ENCODE peak calls at places on chromosomes 2 and 18, in nine cellular contexts. O is H1, B is Peyer's patch, N is heart left ventricle, A is body of pancreas, G is uterus, R is adrenal gland, T is HepG2, M is upper lobe of left lung. I is an unnamed sample. For H3K27me3, the result is how much of the 10 kb centered on the place peaks cover.

GRCh38 chr2:205377324-205377723 is 305.0 kb upstream of the NRP2 start:
- DNase-seq in O (no peak), B (no peak), N (no peak), A (no peak), G (no peak), R (no peak), T (no peak), M (no peak), I (no peak)

GRCh38 chr2:112827786-112828185 is 8.8 kb downstream of the IL1B start:
- DNase-seq in O (no peak), B (no peak), N (no peak), A (no peak), G (no peak), R (no peak), T (no peak), M (no peak), I (no peak)

GRCh38 chr2:55010915-55011314 is 39.3 kb downstream of the RTN4 start:
- DNase-seq in O (no peak), B (no peak), N (no peak), A (peak), G (no peak), R (peak), T (peak), M (peak), I (peak)

GRCh38 chr2:48107326-48107925 is 201.1 kb upstream of the FBXO11 start:
- DNase-seq in O (no peak), B (no peak), N (no peak), A (no peak), G (no peak), R (peak), T (peak), M (no peak), I (no peak)

GRCh38 chr18:43271593-43272432 is 5.5 kb downstream of the SYT4 start:
- DNase-seq in O (no peak), B (no peak), N (no peak), A (no peak), G (no peak), R (peak), T (peak), M (no peak), I (no peak)

GRCh38 chr2:218567797-218568189 is 358 bp downstream of the USP37 start:
- DNase-seq in O (no peak), B (no peak), N (no peak), A (no peak), G (no peak), R (no peak), T (no peak), M (no peak), I (no peak)

GRCh38 chr2:190084704-190085103 is 22.2 kb upstream of the MSTN start:
- DNase-seq in O (no peak), B (no peak), N (no peak), A (no peak), G (no peak), R (no peak), T (no peak), M (no peak), I (no peak)

GRCh38 chr18:55778731-55779460 is 190.9 kb upstream of the TCF4 start:
- DNase-seq in O (no peak), B (no peak), N (no peak), A (no peak), G (no peak), R (no peak), T (no peak), M (no peak), I (no peak)

GRCh38 chr18:5600376-5601071 is 56.7 kb upstream of the EPB41L3 start:
- DNase-seq in O (no peak), B (no peak), N (no peak), A (no peak), G (no peak), R (no peak), T (peak), M (no peak), I (no peak)

GRCh38 chr18:23814977-23815614 is 125.8 kb downstream of the LAMA3 start:
- DNase-seq in O (no peak), B (no peak), N (peak), A (no peak), G (no peak), R (peak), T (no peak), M (no peak), I (no peak)

GRCh38 chr2:105815401-105815800 is 70.7 kb downstream of the NCK2 start:
- DNase-seq in O (no peak), B (no peak), N (no peak), A (no peak), G (no peak), R (no peak), T (no peak), M (no peak), I (no peak)

GRCh38 chr2:120343433-120344105 is 2.4 kb upstream of the INHBB start:
- DNase-seq in O (peak), B (peak), N (peak), A (peak), G (peak), R (peak), T (peak), M (peak), I (peak)

GRCh38 chr2:193868833-193869232 is 1674.1 kb upstream of the TMEFF2 start:
- DNase-seq in O (no peak), B (no peak), N (no peak), A (no peak), G (no peak), R (no peak), T (no peak), M (no peak), I (no peak)

GRCh38 chr2:5725794-5726463 is 33.7 kb downstream of the SOX11 start:
- DNase-seq in O (peak), B (no peak), N (no peak), A (no peak), G (no peak), R (no peak), T (no peak), M (no peak), I (no peak)

GRCh38 chr2:30380824-30381223 is 66.2 kb upstream of the LCLAT1 start:
- DNase-seq in O (no peak), B (no peak), N (no peak), A (no peak), G (no peak), R (no peak), T (no peak), M (no peak), I (no peak)

GRCh38 chr2:163667064-163667887 is 68.5 kb downstream of the FIGN start:
- DNase-seq in O (no peak), B (no peak), N (peak), A (no peak), G (no peak), R (peak), T (peak), M (no peak), I (no peak)

GRCh38 chr2:200944467-200945394 is 18.7 kb downstream of the ORC2 start:
- DNase-seq in O (no peak), B (peak), N (no peak), A (no peak), G (no peak), R (peak), T (peak), M (peak), I (no peak)

GRCh38 chr2:80473069-80473468 is 168.5 kb upstream of the LRRTM1 start:
- DNase-seq in O (no peak), B (no peak), N (no peak), A (no peak), G (no peak), R (no peak), T (no peak), M (no peak), I (no peak)

GRCh38 chr2:197312186-197312585 is 1.6 kb upstream of the ANKRD44 start:
- DNase-seq in O (no peak), B (no peak), N (no peak), A (no peak), G (no peak), R (no peak), T (no peak), M (no peak), I (no peak)

GRCh38 chr2:55163258-55163657 is 68.8 kb downstream of the CLHC1 start:
- DNase-seq in O (no peak), B (no peak), N (no peak), A (no peak), G (peak), R (no peak), T (no peak), M (no peak), I (no peak)

GRCh38 chr2:36453652-36454051 is 98.1 kb downstream of the CRIM1 start:
- DNase-seq in O (no peak), B (no peak), N (no peak), A (no peak), G (no peak), R (no peak), T (peak), M (no peak), I (no peak)

GRCh38 chr2:36458106-36458505 is 102.5 kb downstream of the CRIM1 start:
- DNase-seq in O (no peak), B (no peak), N (no peak), A (no peak), G (no peak), R (no peak), T (no peak), M (no peak), I (no peak)

GRCh38 chr2:36455788-36456187 is 100.2 kb downstream of the CRIM1 start:
- DNase-seq in O (no peak), B (no peak), N (peak), A (no peak), G (no peak), R (no peak), T (no peak), M (no peak), I (no peak)

GRCh38 chr2:36455011-36455410 is 99.4 kb downstream of the CRIM1 start:
- DNase-seq in O (no peak), B (no peak), N (no peak), A (no peak), G (no peak), R (no peak), T (no peak), M (no peak), I (no peak)

DNA sequence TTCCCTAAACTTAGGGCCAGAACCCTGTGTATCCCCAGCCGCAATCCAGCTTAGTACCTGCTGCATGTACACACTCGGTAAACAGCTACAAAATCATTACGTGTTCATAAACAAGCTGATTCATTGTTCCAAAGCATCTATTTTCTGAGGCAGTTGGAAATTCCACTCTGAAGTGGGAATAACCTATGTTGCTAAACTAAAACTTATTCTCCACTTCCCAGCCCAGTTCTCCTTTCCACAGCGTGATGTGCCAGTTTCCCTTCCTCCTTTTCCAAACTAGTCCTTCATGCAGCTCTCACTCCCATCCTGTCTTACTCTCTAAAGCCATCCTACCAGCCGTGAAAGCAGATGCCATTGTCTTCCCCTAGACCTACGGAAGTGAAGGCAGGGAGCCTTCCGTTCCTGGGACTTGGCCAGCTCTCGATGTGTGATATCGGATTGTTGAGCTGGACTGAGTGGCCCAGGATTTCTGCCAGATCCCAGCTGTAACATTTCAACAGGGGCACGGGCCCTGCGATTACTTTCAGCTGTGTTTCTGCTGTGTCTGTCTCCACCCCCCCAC is 100.7 kb downstream of the CRIM1 start:
- DNase-seq in O (no peak), B (peak), N (peak), A (peak), G (peak), R (peak), T (no peak), M (peak), I (peak)
- TF ChIP-seq POLR2A in O (no peak), B (no peak), N (no peak), A (no peak), G (no peak), R (no peak), T (no peak), M (no peak), I (no peak)

GRCh38 chr2:72148391-72148974 is 821 bp upstream of the CYP26B1 start:
- DNase-seq in O (no peak), B (peak), N (peak), A (peak), G (no peak), R (peak), T (no peak), M (no peak), I (peak)

GRCh38 chr2:72148975-72149555 is 1.4 kb upstream of the CYP26B1 start:
- DNase-seq in O (no peak), B (peak), N (peak), A (peak), G (peak), R (peak), T (no peak), M (no peak), I (peak)

GRCh38 chr2:72146357-72147302 is 1.0 kb downstream of the CYP26B1 start:
- DNase-seq in O (no peak), B (peak), N (peak), A (peak), G (no peak), R (no peak), T (no peak), M (no peak), I (peak)

GRCh38 chr2:72147971-72148369 is 308 bp upstream of the CYP26B1 start:
- DNase-seq in O (no peak), B (no peak), N (peak), A (peak), G (no peak), R (no peak), T (no peak), M (no peak), I (no peak)

GRCh38 chr2:72147303-72147970 is at the start of gene CYP26B1:
- DNase-seq in O (no peak), B (peak), N (peak), A (peak), G (peak), R (peak), T (no peak), M (no peak), I (peak)
- H3K27me3 ChIP-seq in O (half or more), B (under half), N (under half), A (under half), G (under half), R (under half), T (half or more), M (under half), I (under half)

DNA sequence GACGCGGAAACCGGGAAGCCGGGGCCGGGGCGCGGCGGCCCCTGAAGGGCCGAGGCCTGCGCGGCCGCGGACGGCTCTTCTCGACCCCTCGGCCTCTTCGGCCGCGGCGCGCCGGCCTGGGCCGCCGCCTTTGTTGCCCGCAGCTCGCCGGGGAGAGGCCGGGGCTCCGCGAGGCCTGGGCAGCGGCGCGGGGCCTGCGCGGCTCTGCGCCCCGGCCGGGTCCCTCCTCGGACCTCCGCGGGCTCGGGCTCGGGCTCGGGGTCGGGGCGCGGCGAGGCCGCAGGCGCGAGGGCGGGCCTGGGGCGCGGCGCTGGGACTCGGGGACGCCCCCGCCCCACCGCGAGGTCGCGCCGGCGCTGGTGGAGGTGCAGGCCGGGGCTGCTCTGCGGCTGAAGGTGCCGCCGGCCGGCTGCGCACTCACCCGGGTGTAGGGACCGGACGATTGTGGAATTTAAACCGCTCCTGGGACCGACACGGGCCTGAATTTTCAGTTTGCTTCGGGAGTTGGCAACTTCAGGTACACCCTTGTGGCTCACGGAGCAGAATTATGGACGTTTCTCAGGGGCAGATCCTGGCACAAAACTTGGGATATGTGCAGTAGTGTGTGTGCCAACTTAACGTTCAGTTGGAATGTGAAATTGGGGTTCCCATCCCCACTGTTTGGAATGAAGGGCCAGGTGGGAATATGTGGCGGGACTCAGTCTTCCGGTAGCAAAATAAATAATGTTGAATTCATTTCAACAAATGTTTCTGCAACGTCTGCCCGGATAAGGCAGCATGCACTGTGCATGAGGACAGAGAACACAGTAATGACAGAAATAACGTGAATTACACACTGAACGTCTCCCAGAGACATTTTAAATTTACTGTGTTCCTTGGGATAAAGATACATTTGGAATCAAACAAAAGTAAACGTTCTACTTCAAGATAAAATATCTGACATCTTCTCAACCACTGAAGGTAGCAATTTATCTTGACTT is 796 bp downstream of the SOCS6 start:
- DNase-seq in O (no peak), B (peak), N (peak), A (peak), G (no peak), R (peak), T (no peak), M (peak), I (peak)
- TF ChIP-seq POLR2A in O (no peak), B (no peak), N (no peak), A (peak), G (peak), R (peak), T (peak), M (no peak), I (peak)

DNA sequence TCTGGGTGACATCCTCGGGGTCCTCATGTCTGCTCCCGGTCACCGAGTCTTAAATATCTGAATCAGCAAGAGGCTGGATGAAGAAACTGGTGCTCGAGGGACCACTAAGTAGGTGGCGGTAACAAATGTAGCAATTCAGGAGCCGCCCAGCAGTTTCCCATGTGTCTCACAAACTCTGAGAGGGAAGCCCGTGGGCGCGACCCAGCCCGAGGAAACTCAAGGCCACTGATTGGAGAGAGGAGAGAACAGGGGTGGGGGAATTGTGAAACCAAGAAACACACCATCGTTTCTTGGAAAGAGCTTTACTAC is 10.7 kb downstream of the MLPH start:
- DNase-seq in O (no peak), B (no peak), N (no peak), A (peak), G (no peak), R (no peak), T (no peak), M (peak), I (no peak)
- H3K27me3 ChIP-seq in O (under half), B (under half), N (under half), A (under half), G (under half), R (under half), T (half or more), M (under half), I (under half)

GRCh38 chr2:159615187-159615935 is 987 bp downstream of the BAZ2B start:
- DNase-seq in O (peak), B (peak), N (peak), A (peak), G (peak), R (peak), T (peak), M (peak), I (peak)
- TF ChIP-seq POLR2A in O (peak), B (peak), N (peak), A (peak), G (peak), R (peak), T (peak), M (peak), I (peak)

GRCh38 chr18:47334966-47335365 is 83.5 kb upstream of the SKOR2 start:
- DNase-seq in O (no peak), B (no peak), N (no peak), A (no peak), G (no peak), R (no peak), T (no peak), M (no peak), I (no peak)
- H3K27me3 ChIP-seq in O (under half), B (under half), N (under half), A (under half), G (under half), R (under half), T (under half), M (under half), I (under half)

DNA sequence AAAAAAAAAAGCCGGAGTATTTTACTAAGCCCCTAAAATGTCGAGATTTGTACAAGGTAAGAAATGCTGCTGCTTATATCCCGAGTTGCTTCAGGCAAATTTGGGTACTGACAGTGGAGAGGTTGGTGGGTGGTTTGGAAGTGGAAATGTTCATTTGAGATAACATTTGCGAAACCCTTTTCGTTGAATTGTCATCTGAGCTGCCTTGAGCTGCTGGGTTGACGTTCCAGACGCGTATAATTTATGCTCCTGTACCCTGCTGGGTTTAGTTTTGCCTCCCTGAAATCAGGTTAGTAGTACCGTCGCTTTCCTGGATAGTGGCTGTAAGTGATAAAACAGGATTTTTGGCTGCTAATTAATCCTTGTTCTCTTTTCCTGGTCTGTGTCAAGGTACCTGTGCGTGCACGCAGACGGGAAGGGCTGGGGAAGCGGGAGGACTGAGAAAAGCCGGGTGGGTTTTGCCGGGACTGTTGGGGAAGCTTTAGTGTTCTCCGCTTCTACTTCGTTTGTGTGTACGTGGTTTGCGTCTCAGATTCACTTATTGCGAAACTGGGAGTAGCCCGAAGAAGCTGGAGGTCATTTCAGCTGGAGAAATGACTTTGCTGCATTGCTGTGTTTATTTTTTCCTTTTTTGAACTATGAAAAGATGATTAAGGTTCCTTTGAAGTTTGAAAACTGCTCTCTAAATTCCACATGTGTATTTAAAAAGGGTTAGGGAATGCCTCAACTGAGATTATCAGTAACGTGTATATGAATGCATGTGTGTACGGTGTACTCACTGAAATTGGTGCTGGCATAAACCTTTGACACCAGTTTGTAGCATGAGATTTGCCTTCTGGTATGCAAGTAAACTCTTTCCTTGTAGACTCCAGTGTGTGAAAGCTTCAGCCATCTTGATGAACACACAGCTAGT is 709 bp downstream of the UGP2 start:
- DNase-seq in O (no peak), B (peak), N (no peak), A (peak), G (peak), R (peak), T (peak), M (peak), I (peak)
- TF ChIP-seq POLR2A in O (no peak), B (peak), N (peak), A (no peak), G (peak), R (peak), T (no peak), M (peak), I (peak)

I was measured in right lobe of liver.